ENCODE peak calls at places on chromosome X, in seven cellular contexts. S, T, M, Z, D, P and L are unnamed samples.

GRCh38 chrX:116170444-116170843 is at the start of gene AGTR2:
- DNase-seq in S (no peak), T (no peak), M (no peak), Z (no peak), D (no peak), P (no peak), L (no peak)

GRCh38 chrX:10841579-10841978 is 221.2 kb upstream of the MID1 start:
- DNase-seq in S (no peak), T (no peak), M (no peak), Z (no peak), D (peak), P (no peak), L (no peak)

GRCh38 chrX:108235990-108236389 is 144.4 kb downstream of the ATG4A start:
- DNase-seq in S (no peak), T (no peak), M (no peak), Z (no peak), D (no peak), P (no peak), L (no peak)

GRCh38 chrX:151806967-151807540 is 72.5 kb downstream of the CNGA2 start:
- DNase-seq in S (no peak), T (no peak), M (peak), Z (no peak), D (no peak), P (no peak), L (no peak)

GRCh38 chrX:135596495-135596894 is 76.0 kb downstream of the INTS6L start:
- DNase-seq in S (no peak), T (peak), M (peak), Z (no peak), D (no peak), P (peak), L (peak)

GRCh38 chrX:53711446-53711845 is 24.9 kb upstream of the HUWE1 start:
- DNase-seq in S (no peak), T (no peak), M (peak), Z (no peak), D (no peak), P (no peak), L (peak)

GRCh38 chrX:23616361-23616760 is 50.9 kb upstream of the PRDX4 start:
- DNase-seq in S (no peak), T (peak), M (peak), Z (no peak), D (peak), P (peak), L (peak)

GRCh38 chrX:22155126-22155525 is 117.6 kb upstream of the CBLL2 start:
- DNase-seq in S (no peak), T (no peak), M (no peak), Z (no peak), D (no peak), P (no peak), L (no peak)

GRCh38 chrX:17689971-17690409 is 47.3 kb upstream of the SCML1 start:
- DNase-seq in S (peak), T (peak), M (peak), Z (no peak), D (peak), P (peak), L (peak)

GRCh38 chrX:119693032-119693995 is at the start of gene SEPTIN6:
- DNase-seq in S (peak), T (peak), M (peak), Z (peak), D (no peak), P (peak), L (peak)

GRCh38 chrX:44651347-44651746 is 108.7 kb upstream of the FUNDC1 start:
- DNase-seq in S (no peak), T (no peak), M (no peak), Z (no peak), D (no peak), P (no peak), L (peak)

GRCh38 chrX:115260330-115260729 is 26.4 kb upstream of the LRCH2 start:
- DNase-seq in S (no peak), T (no peak), M (no peak), Z (no peak), D (no peak), P (no peak), L (no peak)

GRCh38 chrX:3659761-3660160 is 53.7 kb downstream of the PRKX start:
- DNase-seq in S (no peak), T (no peak), M (no peak), Z (peak), D (no peak), P (no peak), L (no peak)

GRCh38 chrX:57417827-57418226 is 131.3 kb downstream of the FAAH2 start:
- DNase-seq in S (no peak), T (no peak), M (no peak), Z (no peak), D (no peak), P (no peak), L (no peak)

GRCh38 chrX:9855536-9856320 is 69.5 kb downstream of the SHROOM2 start:
- DNase-seq in S (peak), T (no peak), M (no peak), Z (no peak), D (no peak), P (no peak), L (no peak)

GRCh38 chrX:101485212-101486064 is at the start of gene ARMCX4:
- DNase-seq in S (peak), T (no peak), M (peak), Z (peak), D (no peak), P (no peak), L (no peak)

GRCh38 chrX:132270699-132271098 is 51.5 kb upstream of the RAP2C start:
- DNase-seq in S (peak), T (no peak), M (peak), Z (peak), D (peak), P (no peak), L (peak)

GRCh38 chrX:70082723-70083122 is 20.5 kb downstream of the OTUD6A start:
- DNase-seq in S (no peak), T (no peak), M (no peak), Z (no peak), D (no peak), P (no peak), L (no peak)

GRCh38 chrX:70079297-70079696 is 17.0 kb downstream of the OTUD6A start:
- DNase-seq in S (no peak), T (no peak), M (no peak), Z (no peak), D (no peak), P (no peak), L (no peak)

GRCh38 chrX:70084592-70084991 is 22.3 kb downstream of the OTUD6A start:
- DNase-seq in S (no peak), T (no peak), M (no peak), Z (no peak), D (no peak), P (no peak), L (no peak)

DNA sequence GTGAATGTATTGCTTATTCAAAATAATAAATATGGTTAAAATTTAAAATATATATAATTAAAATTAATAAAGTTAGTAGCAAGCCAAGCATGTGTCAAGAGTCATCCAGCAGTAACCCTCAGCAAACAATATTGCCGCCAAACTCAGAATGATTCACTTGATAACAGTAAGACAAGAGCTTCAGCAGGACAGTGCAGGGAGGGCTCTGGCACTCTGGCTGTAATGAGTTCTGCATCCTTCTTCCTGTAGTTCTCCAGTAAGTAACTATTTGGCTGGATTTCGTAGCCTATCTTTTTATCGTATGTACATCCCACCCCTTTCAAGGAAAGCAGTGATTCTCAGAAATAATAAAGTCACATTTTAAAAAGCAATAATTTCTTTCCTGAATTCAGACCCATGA is 17.6 kb downstream of the OTUD6A start:
- DNase-seq in S (no peak), T (no peak), M (no peak), Z (no peak), D (no peak), P (no peak), L (no peak)
- TF ChIP-seq CTCF in S (no peak), T (no peak), M (no peak), Z (no peak), D (no peak), P (no peak), L (no peak)

GRCh38 chrX:2584659-2585470 is 84.1 kb upstream of the DHRSX start:
- DNase-seq in S (no peak), T (no peak), M (no peak), Z (no peak), D (no peak), P (no peak), L (no peak)

GRCh38 chrX:2583194-2584162 is 82.7 kb upstream of the DHRSX start:
- DNase-seq in S (no peak), T (no peak), M (no peak), Z (peak), D (no peak), P (no peak), L (no peak)

GRCh38 chrX:2581296-2581695 is 80.5 kb upstream of the DHRSX start:
- DNase-seq in S (no peak), T (no peak), M (no peak), Z (peak), D (no peak), P (no peak), L (no peak)

GRCh38 chrX:2587146-2587545 is 86.4 kb upstream of the DHRSX start:
- DNase-seq in S (no peak), T (no peak), M (no peak), Z (no peak), D (no peak), P (no peak), L (no peak)

GRCh38 chrX:2584216-2584615 is 83.4 kb upstream of the DHRSX start:
- DNase-seq in S (no peak), T (no peak), M (no peak), Z (no peak), D (no peak), P (no peak), L (no peak)
- TF ChIP-seq CTCF in S (no peak), T (no peak), M (no peak), Z (no peak), D (no peak), P (no peak), L (no peak)

GRCh38 chrX:109475174-109475891 is 6.6 kb downstream of the GUCY2F start:
- DNase-seq in S (peak), T (peak), M (peak), Z (no peak), D (no peak), P (peak), L (peak)

DNA sequence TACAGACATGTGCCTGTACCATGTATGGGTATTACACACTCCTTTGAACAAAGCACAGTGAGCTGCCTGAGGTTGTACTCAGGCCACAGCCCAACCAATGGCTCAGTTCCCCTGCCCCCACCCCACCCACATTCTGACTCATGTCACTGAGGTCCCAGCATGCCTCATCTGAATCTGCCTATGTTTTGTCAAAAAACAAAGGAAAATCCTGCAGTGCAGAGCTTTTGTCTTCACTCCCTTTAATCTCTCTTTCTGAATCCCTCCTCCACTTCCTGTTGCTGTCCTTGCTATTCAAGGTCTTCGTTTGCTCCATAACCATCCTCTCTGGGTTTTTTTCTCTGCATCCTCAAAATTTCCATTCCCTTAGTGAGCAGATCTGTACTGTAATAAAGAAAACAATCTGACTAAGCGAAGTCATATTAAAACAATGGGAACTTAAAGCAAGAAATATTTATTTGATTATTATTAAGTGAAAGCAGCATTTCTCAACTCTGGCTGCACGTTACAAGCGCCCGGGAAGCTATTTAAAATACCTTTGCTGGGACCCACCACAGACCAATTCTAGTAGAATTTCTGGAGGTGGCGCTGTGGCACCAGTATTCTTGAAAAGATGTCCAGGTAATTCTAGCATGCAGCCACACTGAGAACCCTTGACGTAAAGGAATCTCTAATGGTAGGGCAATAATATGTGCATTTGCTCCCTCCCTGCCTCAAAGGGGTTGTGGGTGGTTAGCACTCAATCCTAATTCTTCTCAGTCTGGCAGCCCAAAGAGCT is 8.8 kb downstream of the GUCY2F start:
- DNase-seq in S (no peak), T (peak), M (peak), Z (no peak), D (no peak), P (peak), L (peak)
- TF ChIP-seq CTCF in S (no peak), T (peak), M (no peak), Z (no peak), D (peak), P (peak), L (peak)

GRCh38 chrX:79413009-79413408 is 45.9 kb upstream of the ITM2A start:
- DNase-seq in S (no peak), T (peak), M (no peak), Z (no peak), D (no peak), P (peak), L (peak)
- TF ChIP-seq CTCF in S (peak), T (no peak), M (no peak), Z (no peak), D (peak), P (no peak), L (peak)

GRCh38 chrX:149950681-149951080 is 12.4 kb upstream of the EOLA2 start:
- DNase-seq in S (no peak), T (peak), M (peak), Z (no peak), D (peak), P (peak), L (peak)
- TF ChIP-seq CTCF in S (no peak), T (peak), M (peak), Z (no peak), D (peak), P (peak), L (peak)

GRCh38 chrX:41481264-41482109 is 34.3 kb downstream of the NYX start:
- DNase-seq in S (no peak), T (peak), M (no peak), Z (no peak), D (no peak), P (peak), L (peak)
- TF ChIP-seq CTCF in S (no peak), T (peak), M (no peak), Z (no peak), D (peak), P (peak), L (peak)

GRCh38 chrX:1537031-1537715 is at the start of gene P2RY8:
- DNase-seq in S (peak), T (peak), M (no peak), Z (peak), D (no peak), P (peak), L (peak)
- TF ChIP-seq CTCF in S (no peak), T (no peak), M (no peak), Z (no peak), D (no peak), P (peak), L (no peak)

GRCh38 chrX:28586891-28587635 is at the start of gene IL1RAPL1:
- DNase-seq in S (no peak), T (peak), M (peak), Z (no peak), D (no peak), P (no peak), L (peak)
- TF ChIP-seq CTCF in S (no peak), T (no peak), M (peak), Z (no peak), D (no peak), P (no peak), L (peak)